ENCODE peak calls at places on chromosome 21, in eight cellular contexts. V, S, I, M, K, E, W and F are unnamed samples.

GRCh38 chr21:41687633-41688032 is 79.2 kb downstream of the RIPK4 start:
- DNase-seq in V (no peak), S (no peak), I (no peak), M (no peak), K (no peak), E (no peak), W (no peak), F (no peak)

GRCh38 chr21:35050348-35051286 is 1.5 kb upstream of the RUNX1 start:
- DNase-seq in V (no peak), S (no peak), I (peak; percentile 77), M (no peak), K (peak; percentile 68), E (no peak), W (no peak), F (peak; percentile 63)

GRCh38 chr21:41726970-41727783 is 39.7 kb downstream of the RIPK4 start:
- DNase-seq in V (peak; percentile 84), S (no peak), I (peak; percentile 80), M (peak; percentile 51), K (peak; percentile 73), E (peak; percentile 78), W (no peak), F (peak; percentile 24)

GRCh38 chr21:43684424-43684823 is 25.1 kb downstream of the RRP1B start:
- DNase-seq in V (no peak), S (no peak), I (no peak), M (peak; percentile 31), K (no peak), E (no peak), W (no peak), F (no peak)

GRCh38 chr21:35257413-35257812 is 208.3 kb upstream of the RUNX1 start:
- DNase-seq in V (no peak), S (no peak), I (peak; percentile 95), M (peak; percentile 98), K (peak; percentile 93), E (peak; percentile 59), W (no peak), F (peak; percentile 94)

GRCh38 chr21:21387891-21388290 is 389.7 kb downstream of the NCAM2 start:
- DNase-seq in V (no peak), S (no peak), I (no peak), M (no peak), K (no peak), E (no peak), W (no peak), F (no peak)

GRCh38 chr21:20822559-20823133 is 175.6 kb upstream of the NCAM2 start:
- DNase-seq in V (no peak), S (peak; percentile 25), I (no peak), M (peak; percentile 50), K (no peak), E (no peak), W (no peak), F (no peak)

GRCh38 chr21:41365377-41366107 is 3.7 kb downstream of the MX2 start:
- DNase-seq in V (no peak), S (no peak), I (no peak), M (no peak), K (no peak), E (no peak), W (no peak), F (no peak)

GRCh38 chr21:33026299-33026858 is 644 bp downstream of the OLIG2 start:
- DNase-seq in V (no peak), S (no peak), I (no peak), M (no peak), K (no peak), E (no peak), W (no peak), F (no peak)

GRCh38 chr21:35075546-35075945 is 26.4 kb upstream of the RUNX1 start:
- DNase-seq in V (no peak), S (no peak), I (peak; percentile 85), M (peak; percentile 78), K (peak; percentile 78), E (no peak), W (no peak), F (peak; percentile 88)

GRCh38 chr21:42574234-42575027 is 60.8 kb downstream of the SLC37A1 start:
- DNase-seq in V (no peak), S (no peak), I (peak; percentile 13), M (peak; percentile 52), K (no peak), E (no peak), W (no peak), F (peak; percentile 45)

GRCh38 chr21:28337319-28337718 is 655.4 kb downstream of the LTN1 start:
- DNase-seq in V (no peak), S (peak; percentile 45), I (peak; percentile 44), M (peak; percentile 75), K (peak; percentile 24), E (no peak), W (no peak), F (peak; percentile 77)

GRCh38 chr21:42089093-42089631 is 18.0 kb downstream of the UMODL1 start:
- DNase-seq in V (no peak), S (no peak), I (no peak), M (no peak), K (no peak), E (no peak), W (peak; percentile 9), F (peak; percentile 10)

GRCh38 chr21:46322351-46323226 is 1.1 kb downstream of the C21orf58 start:
- DNase-seq in V (no peak), S (peak; percentile 45), I (peak; percentile 62), M (peak; percentile 51), K (peak; percentile 47), E (no peak), W (no peak), F (peak; percentile 46)

GRCh38 chr21:34022557-34023335 is 50.6 kb upstream of the MRPS6 start:
- DNase-seq in V (peak; percentile 59), S (no peak), I (no peak), M (no peak), K (no peak), E (no peak), W (peak; percentile 9), F (no peak)

GRCh38 chr21:27580276-27580675 is 613.4 kb upstream of the ADAMTS5 start:
- DNase-seq in V (no peak), S (no peak), I (peak; percentile 63), M (peak; percentile 51), K (peak; percentile 50), E (no peak), W (no peak), F (no peak)

GRCh38 chr21:42153746-42154145 is 65.2 kb upstream of the ABCG1 start:
- DNase-seq in V (no peak), S (no peak), I (no peak), M (no peak), K (no peak), E (no peak), W (no peak), F (no peak)

DNA sequence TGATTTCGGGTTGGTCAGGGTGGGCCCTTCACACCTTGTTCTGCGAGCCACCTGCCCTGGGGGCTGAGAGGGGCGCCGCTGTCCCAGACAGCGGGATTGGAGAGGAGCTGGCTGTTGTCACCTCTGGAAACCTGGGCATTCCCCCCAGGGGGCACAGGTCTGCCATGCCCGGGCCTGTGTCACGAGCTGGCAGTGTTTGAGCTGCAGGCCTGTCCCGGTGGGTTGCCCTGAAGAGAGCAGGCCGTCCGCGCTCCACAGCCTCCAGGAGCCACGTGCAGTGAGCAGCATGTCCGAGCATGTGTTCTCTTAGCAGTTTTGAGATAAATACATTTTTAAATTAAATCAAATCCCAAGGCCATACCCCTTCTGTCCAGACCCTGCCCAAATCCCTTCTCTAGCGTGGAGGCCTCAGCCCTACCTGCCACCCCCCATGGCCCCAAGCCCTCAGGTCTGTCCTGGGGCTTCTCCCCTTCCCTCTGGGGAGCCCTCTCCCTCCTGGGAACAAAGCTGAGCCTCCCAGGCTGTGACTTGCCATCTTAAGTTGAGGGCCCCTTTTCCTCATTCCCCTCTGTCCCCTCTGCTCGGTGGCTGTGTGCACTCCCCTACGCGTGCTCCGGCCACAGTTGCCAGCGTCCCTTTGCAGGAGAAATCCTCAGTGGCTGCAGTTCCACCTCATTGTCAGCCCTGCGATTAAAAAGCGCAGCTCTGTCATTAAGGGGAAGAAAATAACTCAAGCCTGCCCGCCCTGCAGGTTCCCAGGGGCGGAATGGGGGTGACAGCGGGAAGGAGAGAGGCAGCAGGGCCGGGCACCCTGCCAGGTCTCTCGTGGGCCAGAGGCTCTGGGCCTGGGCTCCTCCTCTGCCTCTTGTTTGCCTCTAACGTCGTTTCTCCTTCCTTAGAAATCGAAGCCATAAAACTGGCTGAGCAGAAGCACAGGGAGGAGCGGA is 26.6 kb downstream of the SLX9 start:
- DNase-seq in V (no peak), S (no peak), I (no peak), M (no peak), K (no peak), E (peak; percentile 84), W (no peak), F (peak; percentile 46)
- H3K4me3 ChIP-seq in V (no peak overlapping the region), S (no peak overlapping the region), I (no peak overlapping the region), M (no peak overlapping the region), K (no peak overlapping the region), E (no peak overlapping the region), W (no peak overlapping the region), F (no peak overlapping the region)

GRCh38 chr21:36507397-36508018 is 27.6 kb upstream of the CLDN14 start:
- DNase-seq in V (no peak), S (no peak), I (no peak), M (no peak), K (no peak), E (no peak), W (no peak), F (no peak)
- TF ChIP-seq CTCF in V (no peak), S (no peak), I (no peak), M (no peak), K (no peak), E (no peak), W (no peak), F (no peak)

DNA sequence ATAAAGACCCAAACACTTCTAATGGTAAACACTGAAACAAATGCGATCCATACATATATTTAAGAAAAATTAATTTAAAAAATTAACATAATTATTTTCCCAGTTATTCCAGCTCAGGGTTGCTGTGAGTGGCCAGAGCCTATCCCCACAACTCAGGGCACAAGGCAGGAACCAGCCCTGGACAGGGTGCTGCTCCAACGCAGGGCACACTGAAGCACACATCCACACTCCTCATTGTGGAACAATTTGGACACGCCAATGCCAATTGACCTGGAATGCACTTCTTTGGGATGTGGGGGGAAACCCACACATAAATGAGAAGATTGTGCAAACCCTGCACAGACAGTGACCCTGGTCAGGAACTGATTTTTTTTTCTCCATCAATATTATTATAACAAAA is 23.4 kb downstream of the SAMSN1 start:
- DNase-seq in V (no peak), S (no peak), I (no peak), M (no peak), K (no peak), E (peak; percentile 27), W (no peak), F (no peak)
- H3K4me3 ChIP-seq in V (no peak overlapping the region), S (no peak overlapping the region), I (no peak overlapping the region), M (no peak overlapping the region), K (no peak overlapping the region), E (no peak overlapping the region), W (no peak overlapping the region), F (no peak overlapping the region)

GRCh38 chr21:38631171-38631570 is 132.9 kb upstream of the ERG start:
- DNase-seq in V (no peak), S (no peak), I (peak; percentile 93), M (no peak), K (peak; percentile 94), E (no peak), W (no peak), F (no peak)

GRCh38 chr21:38626311-38626710 is 128.0 kb upstream of the ERG start:
- DNase-seq in V (no peak), S (no peak), I (no peak), M (no peak), K (no peak), E (no peak), W (no peak), F (no peak)

GRCh38 chr21:38625000-38625399 is 126.7 kb upstream of the ERG start:
- DNase-seq in V (no peak), S (no peak), I (no peak), M (no peak), K (no peak), E (no peak), W (no peak), F (no peak)

GRCh38 chr21:38631676-38632075 is 133.4 kb upstream of the ERG start:
- DNase-seq in V (no peak), S (no peak), I (peak; percentile 91), M (no peak), K (peak; percentile 91), E (no peak), W (no peak), F (no peak)

GRCh38 chr21:38628426-38628825 is 130.1 kb upstream of the ERG start:
- DNase-seq in V (no peak), S (peak; percentile 29), I (no peak), M (no peak), K (no peak), E (no peak), W (no peak), F (no peak)
- TF ChIP-seq CTCF in V (no peak), S (peak; percentile 17), I (no peak), M (peak; percentile 9), K (no peak), E (no peak), W (no peak), F (no peak)